ENCODE peak calls at places on chromosomes 11 and 22, in seven cellular contexts. One of them, this sample, is unnamed. For H3K4me1, the result is how much of the 10 kb centered on the place peaks cover.

GRCh38 chr11:129267716-129268115 is 75.6 kb upstream of the ARHGAP32 start:
- DNase-seq in upper lobe of right lung: no peak
- DNase-seq in spleen: no peak
- DNase-seq in Peyer's patch: no peak
- DNase-seq in fibroblast of lung: no peak
- DNase-seq in A549: no peak
- DNase-seq in body of pancreas: no peak
- DNase-seq in this sample: no peak

GRCh38 chr11:62400760-62401159 is 18.1 kb upstream of the SCGB1A1 start:
- DNase-seq in upper lobe of right lung: peak
- DNase-seq in spleen: peak
- DNase-seq in Peyer's patch: peak
- DNase-seq in fibroblast of lung: peak
- DNase-seq in A549: no peak
- DNase-seq in body of pancreas: peak
- DNase-seq in this sample: no peak

GRCh38 chr11:128690746-128691091 is 3.2 kb upstream of the FLI1 start:
- DNase-seq in upper lobe of right lung: no peak
- DNase-seq in spleen: peak
- DNase-seq in Peyer's patch: no peak
- DNase-seq in fibroblast of lung: no peak
- DNase-seq in A549: no peak
- DNase-seq in body of pancreas: no peak
- DNase-seq in this sample: no peak

GRCh38 chr11:120324932-120325810 is at the start of gene TLCD5:
- DNase-seq in upper lobe of right lung: peak
- DNase-seq in spleen: peak
- DNase-seq in Peyer's patch: peak
- DNase-seq in fibroblast of lung: peak
- DNase-seq in A549: peak
- DNase-seq in body of pancreas: peak
- DNase-seq in this sample: peak

GRCh38 chr22:27460596-27461347 is 340.8 kb downstream of the MN1 start:
- DNase-seq in upper lobe of right lung: no peak
- DNase-seq in spleen: no peak
- DNase-seq in Peyer's patch: no peak
- DNase-seq in fibroblast of lung: peak
- DNase-seq in A549: no peak
- DNase-seq in body of pancreas: no peak
- DNase-seq in this sample: no peak

GRCh38 chr22:27492566-27493201 is 308.9 kb downstream of the MN1 start:
- DNase-seq in upper lobe of right lung: no peak
- DNase-seq in spleen: no peak
- DNase-seq in Peyer's patch: no peak
- DNase-seq in fibroblast of lung: no peak
- DNase-seq in A549: no peak
- DNase-seq in body of pancreas: no peak
- DNase-seq in this sample: no peak

GRCh38 chr11:121082670-121083069 is 18.4 kb upstream of the TECTA start:
- DNase-seq in upper lobe of right lung: no peak
- DNase-seq in spleen: no peak
- DNase-seq in Peyer's patch: no peak
- DNase-seq in fibroblast of lung: peak
- DNase-seq in A549: no peak
- DNase-seq in body of pancreas: no peak
- DNase-seq in this sample: peak

GRCh38 chr22:20509344-20510047 is 2.1 kb downstream of the MED15 start:
- DNase-seq in upper lobe of right lung: no peak
- DNase-seq in spleen: peak
- DNase-seq in Peyer's patch: peak
- DNase-seq in fibroblast of lung: peak
- DNase-seq in A549: peak
- DNase-seq in body of pancreas: peak
- DNase-seq in this sample: peak

GRCh38 chr11:100712618-100713017 is 25.5 kb downstream of the ARHGAP42 start:
- DNase-seq in upper lobe of right lung: no peak
- DNase-seq in spleen: no peak
- DNase-seq in Peyer's patch: no peak
- DNase-seq in fibroblast of lung: no peak
- DNase-seq in A549: no peak
- DNase-seq in body of pancreas: no peak
- DNase-seq in this sample: no peak

GRCh38 chr11:100329352-100329751 is 357.7 kb upstream of the ARHGAP42 start:
- DNase-seq in upper lobe of right lung: no peak
- DNase-seq in spleen: no peak
- DNase-seq in Peyer's patch: no peak
- DNase-seq in fibroblast of lung: no peak
- DNase-seq in A549: no peak
- DNase-seq in body of pancreas: no peak
- DNase-seq in this sample: no peak

GRCh38 chr11:60785806-60786361 is 751 bp downstream of the MS4A10 start:
- DNase-seq in upper lobe of right lung: peak
- DNase-seq in spleen: peak
- DNase-seq in Peyer's patch: peak
- DNase-seq in fibroblast of lung: peak
- DNase-seq in A549: no peak
- DNase-seq in body of pancreas: no peak
- DNase-seq in this sample: no peak

GRCh38 chr11:132523929-132524328 is 1008.4 kb downstream of the OPCML start:
- DNase-seq in upper lobe of right lung: no peak
- DNase-seq in spleen: no peak
- DNase-seq in Peyer's patch: no peak
- DNase-seq in fibroblast of lung: no peak
- DNase-seq in A549: no peak
- DNase-seq in body of pancreas: no peak
- DNase-seq in this sample: no peak

GRCh38 chr11:110434952-110435779 is 5.4 kb downstream of the FDX1 start:
- DNase-seq in upper lobe of right lung: no peak
- DNase-seq in spleen: no peak
- DNase-seq in Peyer's patch: no peak
- DNase-seq in fibroblast of lung: peak
- DNase-seq in A549: peak
- DNase-seq in body of pancreas: peak
- DNase-seq in this sample: peak

GRCh38 chr11:46105134-46105628 is 16.1 kb downstream of the PHF21A start:
- DNase-seq in upper lobe of right lung: no peak
- DNase-seq in spleen: no peak
- DNase-seq in Peyer's patch: no peak
- DNase-seq in fibroblast of lung: no peak
- DNase-seq in A549: no peak
- DNase-seq in body of pancreas: no peak
- DNase-seq in this sample: no peak

GRCh38 chr11:72405009-72405408 is 29.3 kb downstream of the CLPB start:
- DNase-seq in upper lobe of right lung: no peak
- DNase-seq in spleen: no peak
- DNase-seq in Peyer's patch: no peak
- DNase-seq in fibroblast of lung: no peak
- DNase-seq in A549: no peak
- DNase-seq in body of pancreas: peak
- DNase-seq in this sample: no peak

GRCh38 chr22:43828711-43829447 is 16.8 kb upstream of the EFCAB6 start:
- DNase-seq in upper lobe of right lung: peak
- DNase-seq in spleen: peak
- DNase-seq in Peyer's patch: peak
- DNase-seq in fibroblast of lung: peak
- DNase-seq in A549: peak
- DNase-seq in body of pancreas: peak
- DNase-seq in this sample: no peak

GRCh38 chr11:48047616-48048015 is 67.3 kb downstream of the PTPRJ start:
- DNase-seq in upper lobe of right lung: peak
- DNase-seq in spleen: peak
- DNase-seq in Peyer's patch: no peak
- DNase-seq in fibroblast of lung: no peak
- DNase-seq in A549: no peak
- DNase-seq in body of pancreas: no peak
- DNase-seq in this sample: no peak

GRCh38 chr11:76748931-76749330 is 34.2 kb upstream of the TSKU start:
- DNase-seq in upper lobe of right lung: no peak
- DNase-seq in spleen: no peak
- DNase-seq in Peyer's patch: no peak
- DNase-seq in fibroblast of lung: no peak
- DNase-seq in A549: no peak
- DNase-seq in body of pancreas: no peak
- DNase-seq in this sample: no peak

GRCh38 chr11:19953909-19954308 is 206.4 kb downstream of the DBX1 start:
- DNase-seq in upper lobe of right lung: no peak
- DNase-seq in spleen: no peak
- DNase-seq in Peyer's patch: no peak
- DNase-seq in fibroblast of lung: peak
- DNase-seq in A549: peak
- DNase-seq in body of pancreas: peak
- DNase-seq in this sample: peak

GRCh38 chr11:36002196-36002595 is 58.3 kb downstream of the LDLRAD3 start:
- DNase-seq in upper lobe of right lung: no peak
- DNase-seq in spleen: no peak
- DNase-seq in Peyer's patch: no peak
- DNase-seq in fibroblast of lung: no peak
- DNase-seq in A549: no peak
- DNase-seq in body of pancreas: no peak
- DNase-seq in this sample: no peak

GRCh38 chr22:32880906-32881596 is 79.5 kb downstream of the TIMP3 start:
- DNase-seq in upper lobe of right lung: peak
- DNase-seq in spleen: peak
- DNase-seq in Peyer's patch: no peak
- DNase-seq in fibroblast of lung: peak
- DNase-seq in A549: no peak
- DNase-seq in body of pancreas: peak
- DNase-seq in this sample: no peak

DNA sequence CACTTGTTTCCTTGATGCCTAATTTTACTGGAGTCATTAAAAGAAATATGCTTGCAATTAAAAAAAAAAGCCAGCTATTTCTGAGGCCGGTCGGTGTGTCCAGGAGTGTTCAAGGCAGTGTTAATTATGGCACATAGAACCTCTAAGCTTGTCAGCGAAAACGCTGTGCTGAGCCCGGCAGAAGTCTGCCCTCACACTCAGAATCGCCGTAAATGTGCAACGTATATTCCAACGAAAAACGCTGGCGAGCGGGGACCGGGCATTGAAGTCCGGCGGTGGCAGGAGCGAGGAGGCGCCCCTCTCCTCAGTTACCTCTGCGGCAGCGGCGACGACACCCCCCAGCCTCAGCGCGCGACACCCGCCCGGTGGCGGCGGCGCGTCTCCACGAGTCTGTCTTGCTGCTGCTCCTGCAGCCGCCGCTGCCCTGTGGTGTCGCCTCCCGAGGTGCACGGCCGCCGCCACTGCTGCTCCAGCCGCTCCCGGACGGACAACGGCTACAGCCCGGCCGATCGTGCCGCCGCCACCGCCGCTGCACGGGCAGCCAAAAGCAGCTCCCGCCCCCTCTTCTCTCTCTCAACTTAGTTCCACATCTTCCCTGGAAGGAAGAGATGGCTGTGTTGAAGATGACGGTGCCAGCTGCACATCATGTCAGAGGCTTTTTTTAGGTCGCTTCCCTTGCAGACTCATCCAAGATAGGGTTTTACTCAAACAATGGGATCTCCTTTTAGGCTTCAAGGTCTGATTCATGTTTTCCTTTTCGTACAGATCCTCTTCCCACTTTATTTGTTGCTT is 56.0 kb downstream of the JAM3 start:
- DNase-seq in upper lobe of right lung: peak
- DNase-seq in spleen: peak
- DNase-seq in Peyer's patch: peak
- DNase-seq in fibroblast of lung: peak
- DNase-seq in A549: no peak
- DNase-seq in body of pancreas: peak
- DNase-seq in this sample: no peak
- TF ChIP-seq CTCF in upper lobe of right lung: no peak
- TF ChIP-seq CTCF in spleen: no peak
- TF ChIP-seq CTCF in Peyer's patch: no peak
- TF ChIP-seq CTCF in fibroblast of lung: no peak
- TF ChIP-seq CTCF in A549: no peak
- TF ChIP-seq CTCF in body of pancreas: no peak
- TF ChIP-seq CTCF in this sample: no peak

DNA sequence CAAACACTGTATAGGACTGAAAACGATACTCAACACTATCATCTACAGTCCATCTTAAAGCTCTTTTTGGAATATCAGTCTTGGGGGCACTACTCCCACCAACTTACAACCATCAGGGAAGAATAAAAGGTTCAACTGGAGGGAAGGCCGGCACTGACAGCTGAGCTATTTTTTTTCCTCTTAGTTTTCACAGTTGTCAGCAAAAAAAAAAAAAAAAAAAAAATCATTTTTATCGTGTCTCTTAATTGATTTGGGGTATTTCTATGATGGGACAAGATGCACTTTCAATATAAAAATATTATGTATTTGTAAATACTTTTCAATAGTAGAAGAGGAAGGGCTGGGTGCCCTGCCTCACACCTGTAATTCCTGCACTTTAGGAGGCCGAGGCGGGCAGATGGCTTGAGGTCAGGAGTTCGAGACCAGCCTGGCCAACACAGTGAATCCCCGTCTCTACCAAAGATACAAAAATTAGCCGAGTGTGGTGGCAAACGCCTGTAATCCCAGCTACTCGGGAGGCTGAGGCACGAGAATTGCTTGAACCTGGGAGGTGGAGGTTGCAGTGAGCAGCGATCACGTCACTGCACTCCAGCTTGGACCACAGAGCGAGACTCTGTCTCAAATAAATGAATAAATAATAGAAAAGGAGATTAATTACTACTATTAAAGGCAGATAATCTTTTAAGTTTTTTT is 1.5 kb downstream of the KIF18A start:
- DNase-seq in upper lobe of right lung: no peak
- DNase-seq in spleen: peak
- DNase-seq in Peyer's patch: no peak
- DNase-seq in fibroblast of lung: no peak
- DNase-seq in A549: no peak
- DNase-seq in body of pancreas: no peak
- DNase-seq in this sample: no peak
- H3K4me3 ChIP-seq in upper lobe of right lung: no peak
- H3K4me3 ChIP-seq in spleen: peak
- H3K4me3 ChIP-seq in Peyer's patch: no peak
- H3K4me3 ChIP-seq in fibroblast of lung: peak
- H3K4me3 ChIP-seq in A549: peak
- H3K4me3 ChIP-seq in body of pancreas: no peak
- H3K4me3 ChIP-seq in this sample: peak

DNA sequence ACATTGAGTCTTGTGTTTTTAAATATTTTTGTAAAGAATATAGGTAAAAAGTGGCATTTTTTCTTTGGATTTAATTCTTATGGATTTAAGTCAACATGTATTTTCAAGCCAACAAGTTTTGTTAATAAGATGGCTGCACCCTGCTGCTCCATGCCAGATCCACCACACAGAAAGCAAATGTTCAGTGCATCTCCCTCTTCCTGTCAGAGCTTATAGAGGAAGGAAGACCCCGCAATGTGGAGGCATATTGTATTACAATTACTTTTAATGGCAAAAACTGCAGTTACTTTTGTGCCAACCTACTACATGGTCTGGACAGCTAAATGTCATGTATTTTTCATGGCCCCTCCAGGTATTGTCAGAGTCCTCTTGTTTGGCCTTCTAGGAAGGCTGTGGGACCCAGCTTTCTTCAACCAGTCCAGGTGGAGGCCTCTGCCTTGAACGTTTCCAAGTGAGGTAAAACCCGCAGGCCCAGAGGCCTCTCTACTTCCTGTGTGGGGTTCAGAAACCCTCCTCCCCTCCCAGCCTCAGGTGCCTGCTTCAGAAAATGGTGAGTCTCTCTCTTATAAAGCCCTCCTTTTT is at the start of gene CD3E:
- DNase-seq in upper lobe of right lung: no peak
- DNase-seq in spleen: peak
- DNase-seq in Peyer's patch: no peak
- DNase-seq in fibroblast of lung: no peak
- DNase-seq in A549: no peak
- DNase-seq in body of pancreas: no peak
- DNase-seq in this sample: no peak
- H3K4me1 ChIP-seq in upper lobe of right lung: under half
- H3K4me1 ChIP-seq in spleen: under half
- H3K4me1 ChIP-seq in Peyer's patch: under half
- H3K4me1 ChIP-seq in fibroblast of lung: under half
- H3K4me1 ChIP-seq in A549: under half
- H3K4me1 ChIP-seq in body of pancreas: under half
- H3K4me1 ChIP-seq in this sample: under half

GRCh38 chr11:127247261-127247660 is 246.7 kb upstream of the KIRREL3 start:
- DNase-seq in upper lobe of right lung: no peak
- DNase-seq in spleen: no peak
- DNase-seq in Peyer's patch: no peak
- DNase-seq in fibroblast of lung: no peak
- DNase-seq in A549: no peak
- DNase-seq in body of pancreas: no peak
- DNase-seq in this sample: no peak
- TF ChIP-seq CTCF in upper lobe of right lung: no peak
- TF ChIP-seq CTCF in spleen: no peak
- TF ChIP-seq CTCF in Peyer's patch: no peak
- TF ChIP-seq CTCF in fibroblast of lung: no peak
- TF ChIP-seq CTCF in A549: no peak
- TF ChIP-seq CTCF in body of pancreas: no peak
- TF ChIP-seq CTCF in this sample: no peak